ENCODE peak calls at places on chromosomes 1 and 21, in six cellular contexts. M, P, X, T, I and D are unnamed samples.

GRCh38 chr21:44540741-44541288 is 820 bp upstream of the KRTAP10-1 start:
- ATAC-seq in M (no peak), I (no peak), X (no peak), T (no peak), P (no peak), D (no peak)

GRCh38 chr1:9835758-9836631 is 12.2 kb upstream of the CLSTN1 start:
- ATAC-seq in M (no peak), T (no peak), P (no peak), I (peak; percentile 82), X (peak; percentile 16), D (no peak)

GRCh38 chr1:116352349-116352813 is 20.7 kb upstream of the ATP1A1 start:
- ATAC-seq in I (no peak), T (no peak), X (no peak), M (no peak), P (peak; percentile 35), D (peak; percentile 85)

GRCh38 chr1:107499139-107499744 is 358.4 kb downstream of the NTNG1 start:
- ATAC-seq in P (no peak), X (peak; percentile 78), T (no peak), M (no peak), I (no peak), D (peak; percentile 53)

GRCh38 chr1:25083481-25084345 is 148.6 kb downstream of the SYF2 start:
- ATAC-seq in T (no peak), I (no peak), X (no peak), P (no peak), M (no peak), D (no peak)

GRCh38 chr1:220852408-220852807 is 26.8 kb upstream of the HLX start:
- ATAC-seq in T (no peak), M (no peak), X (no peak), P (no peak), I (no peak), D (no peak)

GRCh38 chr1:21115098-21115760 is 61.5 kb downstream of the EIF4G3 start:
- ATAC-seq in X (no peak), I (peak; percentile 39), M (no peak), P (no peak), T (no peak), D (no peak)

GRCh38 chr1:76939107-76939816 is 72.0 kb downstream of the ST6GALNAC5 start:
- ATAC-seq in I (no peak), P (no peak), M (no peak), X (no peak), T (no peak), D (no peak)

GRCh38 chr1:199173356-199173755 is 534.5 kb downstream of the PTPRC start:
- ATAC-seq in P (peak; percentile 88), X (peak; percentile 88), T (peak; percentile 87), M (peak; percentile 82), I (no peak), D (peak; percentile 88)

GRCh38 chr1:212213754-212214153 is 71.5 kb upstream of the PPP2R5A start:
- ATAC-seq in T (no peak), P (no peak), M (no peak), X (no peak), I (peak; percentile 68), D (no peak)

GRCh38 chr1:33519240-33519884 is 46.9 kb downstream of the ZSCAN20 start:
- ATAC-seq in P (no peak), I (no peak), T (no peak), M (no peak), X (no peak), D (no peak)

GRCh38 chr1:198175418-198176170 is 18.8 kb downstream of the NEK7 start:
- ATAC-seq in P (peak; percentile 56), X (peak; percentile 81), I (peak; percentile 22), T (peak; percentile 77), M (peak; percentile 64), D (peak; percentile 81)

GRCh38 chr1:62194651-62195282 is at the start of gene L1TD1:
- ATAC-seq in X (peak; percentile 74), T (no peak), P (no peak), I (no peak), M (peak; percentile 36), D (no peak)

GRCh38 chr1:156858959-156859522 is at the start of gene INSRR:
- ATAC-seq in P (no peak), M (no peak), I (no peak), T (no peak), X (no peak), D (no peak)

GRCh38 chr1:44810101-44810761 is 1.9 kb downstream of the BTBD19 start:
- ATAC-seq in M (no peak), I (no peak), T (no peak), P (no peak), X (peak; percentile 51), D (peak; percentile 3)

GRCh38 chr21:39951183-39952101 is 84.2 kb downstream of the PCP4 start:
- ATAC-seq in T (no peak), I (no peak), P (no peak), M (no peak), X (no peak), D (no peak)

GRCh38 chr1:167328762-167329483 is 108.2 kb downstream of the POU2F1 start:
- ATAC-seq in T (no peak), M (peak; percentile 40), P (peak; percentile 27), I (no peak), X (peak; percentile 95), D (no peak)

GRCh38 chr1:161187311-161187710 is 10.0 kb upstream of the B4GALT3 start:
- ATAC-seq in M (no peak), P (no peak), I (no peak), T (no peak), X (no peak), D (no peak)

GRCh38 chr1:211285196-211285595 is 26.0 kb downstream of the RCOR3 start:
- ATAC-seq in T (no peak), I (no peak), M (no peak), P (no peak), X (no peak), D (no peak)

GRCh38 chr1:8629241-8630091 is 188.0 kb downstream of the RERE start:
- ATAC-seq in M (peak; percentile 79), I (peak; percentile 85), P (peak; percentile 42), T (no peak), X (peak; percentile 92), D (peak; percentile 91)

GRCh38 chr1:94081566-94082344 is 39.2 kb downstream of the ABCA4 start:
- ATAC-seq in P (no peak), I (no peak), M (no peak), T (no peak), X (no peak), D (no peak)